ENCODE peak calls at places on chromosomes 16 and 17, in ten cellular contexts. One of them, this sample, is unnamed.

GRCh38 chr16:85984947-85985451 is 86.0 kb downstream of the IRF8 start:
- DNase-seq in BJ: no peak
- DNase-seq in esophagus squamous epithelium: no peak
- DNase-seq in Panc1: no peak
- DNase-seq in HFF-Myc: no peak
- DNase-seq in body of pancreas: no peak
- DNase-seq in stomach: no peak
- DNase-seq in fibroblast of lung: no peak
- DNase-seq in epithelial cell of esophagus: no peak
- DNase-seq in ovary: no peak
- DNase-seq in this sample: no peak

GRCh38 chr17:44307387-44308186 is 814 bp upstream of the RUNDC3A start:
- DNase-seq in stomach: no peak
- DNase-seq in HFF-Myc: no peak
- DNase-seq in body of pancreas: peak; percentile 44
- DNase-seq in ovary: peak; percentile 56
- DNase-seq in BJ: no peak
- DNase-seq in esophagus squamous epithelium: no peak
- DNase-seq in fibroblast of lung: peak; percentile 26
- DNase-seq in epithelial cell of esophagus: peak; percentile 75
- DNase-seq in Panc1: no peak
- DNase-seq in this sample: peak; percentile 42

GRCh38 chr16:70750893-70751467 is 50.0 kb downstream of the VAC14 start:
- DNase-seq in stomach: peak; percentile 47
- DNase-seq in ovary: peak; percentile 80
- DNase-seq in Panc1: no peak
- DNase-seq in body of pancreas: peak; percentile 41
- DNase-seq in HFF-Myc: no peak
- DNase-seq in fibroblast of lung: peak; percentile 100
- DNase-seq in epithelial cell of esophagus: no peak
- DNase-seq in esophagus squamous epithelium: no peak
- DNase-seq in BJ: no peak
- DNase-seq in this sample: peak; percentile 92

GRCh38 chr17:48626470-48627241 is 498 bp upstream of the HOXB9 start:
- DNase-seq in HFF-Myc: no peak
- DNase-seq in BJ: no peak
- DNase-seq in stomach: no peak
- DNase-seq in fibroblast of lung: no peak
- DNase-seq in epithelial cell of esophagus: no peak
- DNase-seq in Panc1: no peak
- DNase-seq in esophagus squamous epithelium: no peak
- DNase-seq in ovary: no peak
- DNase-seq in body of pancreas: no peak
- DNase-seq in this sample: no peak

GRCh38 chr17:27800522-27800921 is at the start of gene NOS2:
- DNase-seq in stomach: no peak
- DNase-seq in body of pancreas: no peak
- DNase-seq in fibroblast of lung: no peak
- DNase-seq in Panc1: no peak
- DNase-seq in epithelial cell of esophagus: no peak
- DNase-seq in HFF-Myc: no peak
- DNase-seq in BJ: no peak
- DNase-seq in esophagus squamous epithelium: no peak
- DNase-seq in ovary: no peak
- DNase-seq in this sample: no peak

GRCh38 chr16:2953706-2954105 is 10.4 kb upstream of the KREMEN2 start:
- DNase-seq in fibroblast of lung: no peak
- DNase-seq in BJ: no peak
- DNase-seq in body of pancreas: no peak
- DNase-seq in esophagus squamous epithelium: no peak
- DNase-seq in ovary: no peak
- DNase-seq in stomach: no peak
- DNase-seq in HFF-Myc: no peak
- DNase-seq in epithelial cell of esophagus: no peak
- DNase-seq in Panc1: no peak
- DNase-seq in this sample: no peak

GRCh38 chr16:84312783-84313382 is 18.2 kb downstream of the WFDC1 start:
- DNase-seq in fibroblast of lung: no peak
- DNase-seq in esophagus squamous epithelium: no peak
- DNase-seq in epithelial cell of esophagus: no peak
- DNase-seq in ovary: no peak
- DNase-seq in stomach: no peak
- DNase-seq in body of pancreas: no peak
- DNase-seq in HFF-Myc: no peak
- DNase-seq in BJ: no peak
- DNase-seq in Panc1: no peak
- DNase-seq in this sample: no peak

GRCh38 chr17:30323262-30323894 is 10.5 kb downstream of the TMIGD1 start:
- DNase-seq in epithelial cell of esophagus: peak; percentile 67
- DNase-seq in body of pancreas: no peak
- DNase-seq in BJ: no peak
- DNase-seq in fibroblast of lung: no peak
- DNase-seq in esophagus squamous epithelium: no peak
- DNase-seq in HFF-Myc: no peak
- DNase-seq in ovary: no peak
- DNase-seq in Panc1: no peak
- DNase-seq in stomach: no peak
- DNase-seq in this sample: no peak

GRCh38 chr17:7781467-7781866 is 52.5 kb upstream of the KDM6B start:
- DNase-seq in esophagus squamous epithelium: no peak
- DNase-seq in fibroblast of lung: no peak
- DNase-seq in epithelial cell of esophagus: no peak
- DNase-seq in BJ: no peak
- DNase-seq in stomach: no peak
- DNase-seq in Panc1: no peak
- DNase-seq in ovary: no peak
- DNase-seq in body of pancreas: no peak
- DNase-seq in HFF-Myc: no peak
- DNase-seq in this sample: no peak

GRCh38 chr17:6853764-6854442 is 22.4 kb upstream of the TEKT1 start:
- DNase-seq in Panc1: no peak
- DNase-seq in ovary: no peak
- DNase-seq in fibroblast of lung: no peak
- DNase-seq in stomach: no peak
- DNase-seq in BJ: no peak
- DNase-seq in body of pancreas: no peak
- DNase-seq in epithelial cell of esophagus: peak; percentile 72
- DNase-seq in HFF-Myc: no peak
- DNase-seq in esophagus squamous epithelium: no peak
- DNase-seq in this sample: no peak

GRCh38 chr16:50836121-50836541 is 94.2 kb downstream of the CYLD start:
- DNase-seq in Panc1: no peak
- DNase-seq in stomach: no peak
- DNase-seq in body of pancreas: no peak
- DNase-seq in HFF-Myc: no peak
- DNase-seq in epithelial cell of esophagus: no peak
- DNase-seq in esophagus squamous epithelium: no peak
- DNase-seq in fibroblast of lung: no peak
- DNase-seq in BJ: no peak
- DNase-seq in ovary: no peak
- DNase-seq in this sample: no peak

DNA sequence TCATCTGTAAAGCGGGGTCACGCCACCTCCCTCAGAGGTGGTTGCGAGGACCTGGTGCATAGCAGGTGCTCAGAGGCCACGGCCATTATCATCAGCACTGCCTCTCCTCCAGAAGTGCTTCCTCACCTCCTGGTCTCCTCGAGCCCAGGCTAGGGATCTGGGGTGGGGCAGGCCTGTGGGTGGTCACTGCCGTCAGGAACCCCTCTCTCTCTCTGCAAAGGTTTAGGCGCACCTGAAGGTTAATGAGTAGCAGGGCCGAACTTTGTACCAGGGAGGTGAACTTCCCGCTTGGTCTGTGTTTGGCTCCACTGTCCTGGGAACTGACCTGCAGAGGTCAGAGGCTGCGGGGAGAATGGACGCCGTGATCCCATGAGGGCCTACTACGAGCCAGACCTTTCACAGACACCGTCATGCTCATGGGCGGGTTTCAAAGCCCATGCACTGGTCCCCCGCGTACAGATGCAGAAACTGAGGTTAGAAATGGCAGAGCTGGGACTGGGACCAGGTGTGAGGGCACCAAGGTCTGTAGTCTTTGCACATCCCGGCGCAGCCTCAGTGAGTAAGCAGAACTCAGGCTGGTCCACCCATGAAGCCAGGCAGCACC is 13.8 kb downstream of the JUP start:
- DNase-seq in esophagus squamous epithelium: no peak
- DNase-seq in stomach: no peak
- DNase-seq in HFF-Myc: no peak
- DNase-seq in fibroblast of lung: no peak
- DNase-seq in BJ: no peak
- DNase-seq in epithelial cell of esophagus: no peak
- DNase-seq in body of pancreas: no peak
- DNase-seq in ovary: no peak
- DNase-seq in Panc1: no peak
- DNase-seq in this sample: no peak
- TF ChIP-seq CTCF in esophagus squamous epithelium: no peak
- TF ChIP-seq CTCF in stomach: no peak
- TF ChIP-seq CTCF in HFF-Myc: no peak
- TF ChIP-seq CTCF in fibroblast of lung: no peak
- TF ChIP-seq CTCF in BJ: no peak
- TF ChIP-seq CTCF in epithelial cell of esophagus: no peak
- TF ChIP-seq CTCF in body of pancreas: no peak
- TF ChIP-seq CTCF in ovary: no peak
- TF ChIP-seq CTCF in Panc1: no peak
- TF ChIP-seq CTCF in this sample: no peak

GRCh38 chr16:78505544-78506371 is 406.3 kb downstream of the WWOX start:
- DNase-seq in fibroblast of lung: peak; percentile 67
- DNase-seq in esophagus squamous epithelium: no peak
- DNase-seq in HFF-Myc: no peak
- DNase-seq in stomach: peak; percentile 33
- DNase-seq in epithelial cell of esophagus: no peak
- DNase-seq in ovary: peak; percentile 91
- DNase-seq in Panc1: no peak
- DNase-seq in BJ: no peak
- DNase-seq in body of pancreas: peak; percentile 40
- DNase-seq in this sample: peak; percentile 84

GRCh38 chr16:78503501-78504110 is 404.2 kb downstream of the WWOX start:
- DNase-seq in HFF-Myc: no peak
- DNase-seq in body of pancreas: peak; percentile 54
- DNase-seq in esophagus squamous epithelium: no peak
- DNase-seq in epithelial cell of esophagus: peak; percentile 58
- DNase-seq in BJ: no peak
- DNase-seq in Panc1: peak; percentile 2
- DNase-seq in fibroblast of lung: peak; percentile 86
- DNase-seq in stomach: peak; percentile 61
- DNase-seq in ovary: peak; percentile 51
- DNase-seq in this sample: no peak

GRCh38 chr16:78504391-78504945 is 405.0 kb downstream of the WWOX start:
- DNase-seq in stomach: peak; percentile 32
- DNase-seq in esophagus squamous epithelium: no peak
- DNase-seq in HFF-Myc: no peak
- DNase-seq in ovary: peak; percentile 65
- DNase-seq in epithelial cell of esophagus: no peak
- DNase-seq in BJ: no peak
- DNase-seq in body of pancreas: no peak
- DNase-seq in fibroblast of lung: peak; percentile 61
- DNase-seq in Panc1: no peak
- DNase-seq in this sample: peak; percentile 73

GRCh38 chr16:78507576-78507975 is 408.1 kb downstream of the WWOX start:
- DNase-seq in body of pancreas: no peak
- DNase-seq in ovary: no peak
- DNase-seq in stomach: no peak
- DNase-seq in BJ: no peak
- DNase-seq in fibroblast of lung: no peak
- DNase-seq in esophagus squamous epithelium: no peak
- DNase-seq in Panc1: no peak
- DNase-seq in HFF-Myc: no peak
- DNase-seq in epithelial cell of esophagus: no peak
- DNase-seq in this sample: no peak

GRCh38 chr16:78506372-78507193 is 407.1 kb downstream of the WWOX start:
- DNase-seq in ovary: no peak
- DNase-seq in epithelial cell of esophagus: no peak
- DNase-seq in BJ: no peak
- DNase-seq in stomach: no peak
- DNase-seq in HFF-Myc: no peak
- DNase-seq in Panc1: no peak
- DNase-seq in fibroblast of lung: no peak
- DNase-seq in esophagus squamous epithelium: no peak
- DNase-seq in body of pancreas: no peak
- DNase-seq in this sample: no peak
- H3K4me3 ChIP-seq in ovary: peak overlapping the region; percentile 19
- H3K4me3 ChIP-seq in epithelial cell of esophagus: no peak overlapping the region
- H3K4me3 ChIP-seq in BJ: no peak overlapping the region
- H3K4me3 ChIP-seq in stomach: peak overlapping the region; percentile 1
- H3K4me3 ChIP-seq in HFF-Myc: no peak overlapping the region
- H3K4me3 ChIP-seq in Panc1: no peak overlapping the region
- H3K4me3 ChIP-seq in fibroblast of lung: peak overlapping the region; percentile 7
- H3K4me3 ChIP-seq in esophagus squamous epithelium: no peak overlapping the region
- H3K4me3 ChIP-seq in body of pancreas: no peak overlapping the region
- H3K4me3 ChIP-seq in this sample: peak overlapping the region; percentile 53

DNA sequence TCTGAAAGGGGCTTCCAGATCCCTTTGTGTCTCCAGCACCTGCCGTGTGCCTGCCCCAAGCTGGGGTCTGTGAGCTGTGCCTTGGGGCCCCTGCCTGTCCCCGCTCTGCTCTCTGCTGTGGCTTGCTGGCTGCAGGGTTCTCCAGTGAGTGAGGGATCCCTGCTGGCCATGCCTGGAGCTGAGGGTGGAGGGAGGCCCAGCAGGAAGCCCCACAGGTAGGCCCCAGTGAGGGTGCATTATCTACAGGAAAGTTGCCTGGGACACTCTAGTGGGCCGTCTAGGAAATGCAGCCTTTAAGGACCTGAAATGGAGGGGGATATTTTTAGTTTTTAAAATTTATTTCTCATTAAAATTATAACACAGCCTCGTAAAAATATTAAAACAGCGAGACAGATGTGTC is 50.9 kb downstream of the JPH3 start:
- DNase-seq in ovary: no peak
- DNase-seq in stomach: no peak
- DNase-seq in HFF-Myc: no peak
- DNase-seq in esophagus squamous epithelium: no peak
- DNase-seq in Panc1: no peak
- DNase-seq in epithelial cell of esophagus: no peak
- DNase-seq in BJ: no peak
- DNase-seq in body of pancreas: no peak
- DNase-seq in fibroblast of lung: peak; percentile 4
- DNase-seq in this sample: no peak
- TF ChIP-seq CTCF in ovary: no peak
- TF ChIP-seq CTCF in stomach: no peak
- TF ChIP-seq CTCF in HFF-Myc: peak; percentile 42
- TF ChIP-seq CTCF in esophagus squamous epithelium: no peak
- TF ChIP-seq CTCF in Panc1: peak; percentile 69
- TF ChIP-seq CTCF in epithelial cell of esophagus: peak; percentile 48
- TF ChIP-seq CTCF in BJ: peak; percentile 53
- TF ChIP-seq CTCF in body of pancreas: peak; percentile 23
- TF ChIP-seq CTCF in fibroblast of lung: peak; percentile 50
- TF ChIP-seq CTCF in this sample: no peak

DNA sequence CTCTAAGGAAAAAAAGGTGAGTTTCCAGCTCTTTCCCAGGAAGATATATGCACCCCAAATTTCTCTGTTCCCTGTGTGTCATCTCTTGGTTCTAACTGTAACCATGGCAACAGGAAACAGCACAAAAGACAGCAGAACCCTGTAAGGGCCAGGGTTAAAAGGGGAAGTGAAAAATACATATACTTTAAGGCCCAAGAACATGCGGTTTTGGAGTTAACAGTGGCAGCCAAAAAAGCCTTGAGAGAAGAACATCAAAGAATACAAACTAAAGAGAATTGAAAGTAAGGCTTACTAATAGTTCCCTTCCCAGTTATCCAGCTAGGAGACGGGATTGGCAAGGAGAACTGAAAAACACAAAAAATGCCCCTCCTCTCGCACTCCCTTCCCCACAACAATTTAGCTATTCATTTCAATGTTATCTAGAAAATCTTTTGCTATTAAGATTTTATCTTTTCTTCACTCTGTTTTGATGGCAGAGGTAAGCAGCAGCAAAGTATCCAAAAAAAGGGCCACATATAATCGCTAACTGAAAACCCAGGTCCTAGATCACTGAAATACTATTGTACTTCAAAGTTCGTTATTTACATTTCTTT is 1.5 kb downstream of the SPOP start:
- DNase-seq in fibroblast of lung: peak; percentile 43
- DNase-seq in epithelial cell of esophagus: no peak
- DNase-seq in body of pancreas: no peak
- DNase-seq in Panc1: no peak
- DNase-seq in HFF-Myc: no peak
- DNase-seq in esophagus squamous epithelium: no peak
- DNase-seq in stomach: no peak
- DNase-seq in ovary: no peak
- DNase-seq in BJ: no peak
- DNase-seq in this sample: no peak
- H3K4me3 ChIP-seq in fibroblast of lung: peak overlapping the region; percentile 94
- H3K4me3 ChIP-seq in epithelial cell of esophagus: peak overlapping the region; percentile 68
- H3K4me3 ChIP-seq in body of pancreas: no peak overlapping the region
- H3K4me3 ChIP-seq in Panc1: peak overlapping the region; percentile 73
- H3K4me3 ChIP-seq in HFF-Myc: peak overlapping the region; percentile 60
- H3K4me3 ChIP-seq in esophagus squamous epithelium: peak overlapping the region; percentile 59
- H3K4me3 ChIP-seq in stomach: peak overlapping the region; percentile 75
- H3K4me3 ChIP-seq in ovary: peak overlapping the region; percentile 71
- H3K4me3 ChIP-seq in BJ: peak overlapping the region; percentile 95
- H3K4me3 ChIP-seq in this sample: peak overlapping the region; percentile 69

This sample was measured in psoas muscle.